ENCODE peak calls at places on chromosomes 3 and 15, in four cellular contexts. C is PC-9, H is kidney epithelial cell, M is dorsolateral prefrontal cortex. Y is an unnamed sample.

GRCh38 chr3:69406156-69406555 is 20.3 kb upstream of the FRMD4B start:
- DNase-seq in H (no peak), M (no peak), C (no peak), Y (no peak)

GRCh38 chr3:194711913-194712312 is 26.2 kb downstream of the FAM43A start:
- DNase-seq in H (peak), M (no peak), C (peak), Y (peak)

GRCh38 chr3:194472290-194472920 is 14.4 kb downstream of the ATP13A3 start:
- DNase-seq in M (no peak), H (no peak), C (peak), Y (no peak)

GRCh38 chr3:141242035-141242721 is 10.6 kb downstream of the PXYLP1 start:
- DNase-seq in M (no peak), H (no peak), C (no peak), Y (no peak)

GRCh38 chr15:95868970-95869369 is 461.5 kb upstream of the NR2F2 start:
- DNase-seq in M (no peak), C (no peak), H (no peak), Y (no peak)

GRCh38 chr3:186955898-186956696 is 25.8 kb downstream of the ST6GAL1 start:
- DNase-seq in C (no peak), H (no peak), M (no peak), Y (no peak)

GRCh38 chr3:100089802-100090668 is 24.3 kb downstream of the FILIP1L start:
- DNase-seq in H (no peak), M (no peak), C (peak), Y (peak)

GRCh38 chr15:62787401-62787800 is 255.1 kb upstream of the TPM1 start:
- DNase-seq in H (no peak), M (no peak), C (no peak), Y (no peak)

GRCh38 chr3:163056874-163057497 is 1560.4 kb downstream of the OTOL1 start:
- DNase-seq in M (no peak), C (no peak), H (no peak), Y (peak)

GRCh38 chr3:40997711-40998519 is 201.4 kb upstream of the CTNNB1 start:
- DNase-seq in H (no peak), M (no peak), C (no peak), Y (no peak)

GRCh38 chr3:105827959-105828358 is 40.9 kb downstream of the CBLB start:
- DNase-seq in H (peak), M (no peak), C (no peak), Y (peak)
- TF ChIP-seq CTCF in H (peak), M (no peak), C (no peak), Y (peak)

GRCh38 chr15:52780172-52780980 is 9.8 kb downstream of the ONECUT1 start:
- DNase-seq in C (no peak), M (no peak), H (peak), Y (peak)
- H3K4me3 ChIP-seq in C (no peak), M (no peak), H (no peak), Y (no peak)

GRCh38 chr3:107263269-107264021 is 113.8 kb upstream of the CCDC54 start:
- DNase-seq in H (no peak), M (no peak), C (no peak), Y (no peak)
- TF ChIP-seq CTCF in H (no peak), M (no peak), C (no peak), Y (no peak)

GRCh38 chr15:50183112-50183794 is 1.3 kb downstream of the SLC27A2 start:
- DNase-seq in M (no peak), H (no peak), C (no peak), Y (no peak)
- H3K4me3 ChIP-seq in M (peak), H (no peak), C (peak), Y (peak)